ENCODE peak calls at places on chromosomes 7 and 10, in six cellular contexts. C, E, F, S, R and T are unnamed samples.

GRCh38 chr7:90383879-90384278 is 19.4 kb upstream of the CLDN12 start:
- DNase-seq in C (no peak), E (no peak), F (no peak), S (no peak), R (no peak), T (no peak)

GRCh38 chr7:27606270-27607209 is 56.1 kb downstream of the HIBADH start:
- DNase-seq in C (no peak), E (no peak), F (no peak), S (no peak), R (peak; percentile 20), T (no peak)

GRCh38 chr7:68542831-68543230 is 1055.4 kb upstream of the AUTS2 start:
- DNase-seq in C (no peak), E (no peak), F (no peak), S (no peak), R (no peak), T (no peak)

GRCh38 chr10:131843089-131843595 is 57.7 kb upstream of the PPP2R2D start:
- DNase-seq in C (no peak), E (no peak), F (no peak), S (no peak), R (no peak), T (no peak)

GRCh38 chr7:133702078-133702477 is 425.1 kb upstream of the LRGUK start:
- DNase-seq in C (no peak), E (no peak), F (no peak), S (no peak), R (no peak), T (no peak)

GRCh38 chr10:865257-865656 is 66.2 kb downstream of the LARP4B start:
- DNase-seq in C (no peak), E (no peak), F (no peak), S (no peak), R (no peak), T (no peak)

GRCh38 chr10:110138197-110138812 is 69.1 kb upstream of the MXI1 start:
- DNase-seq in C (no peak), E (no peak), F (peak; percentile 53), S (no peak), R (no peak), T (no peak)

GRCh38 chr7:49443515-49443914 is 329.9 kb upstream of the VWC2 start:
- DNase-seq in C (no peak), E (no peak), F (no peak), S (no peak), R (no peak), T (no peak)

GRCh38 chr10:93334181-93334580 is 148.0 kb downstream of the MYOF start:
- DNase-seq in C (no peak), E (no peak), F (no peak), S (no peak), R (no peak), T (no peak)

GRCh38 chr10:819326-819725 is 112.2 kb downstream of the LARP4B start:
- DNase-seq in C (no peak), E (no peak), F (no peak), S (no peak), R (no peak), T (no peak)

GRCh38 chr7:4951903-4952636 is 6.9 kb downstream of the MMD2 start:
- DNase-seq in C (no peak), E (no peak), F (no peak), S (no peak), R (no peak), T (no peak)

GRCh38 chr10:129545257-129545656 is 78.2 kb downstream of the MGMT start:
- DNase-seq in C (no peak), E (no peak), F (no peak), S (no peak), R (no peak), T (no peak)

GRCh38 chr10:119859422-119860258 is 13.0 kb downstream of the MCMBP start:
- DNase-seq in C (no peak), E (no peak), F (peak; percentile 24), S (no peak), R (no peak), T (no peak)

GRCh38 chr7:33757563-33758165 is 147.7 kb upstream of the BMPER start:
- DNase-seq in C (peak; percentile 22), E (peak; percentile 62), F (peak; percentile 16), S (peak; percentile 89), R (peak; percentile 25), T (no peak)

GRCh38 chr10:5862360-5862929 is 27.2 kb downstream of the ANKRD16 start:
- DNase-seq in C (peak; percentile 52), E (no peak), F (no peak), S (no peak), R (no peak), T (no peak)

GRCh38 chr7:31056775-31057346 is 4.8 kb downstream of the ADCYAP1R1 start:
- DNase-seq in C (no peak), E (no peak), F (no peak), S (no peak), R (no peak), T (no peak)

GRCh38 chr10:3923033-3923432 is 138.0 kb upstream of the KLF6 start:
- DNase-seq in C (no peak), E (no peak), F (no peak), S (no peak), R (no peak), T (no peak)

GRCh38 chr7:23184709-23185354 is 3.0 kb downstream of the NUP42 start:
- DNase-seq in C (no peak), E (peak; percentile 28), F (peak; percentile 22), S (peak; percentile 88), R (peak; percentile 28), T (no peak)

GRCh38 chr7:120332433-120332832 is 59.5 kb downstream of the KCND2 start:
- DNase-seq in C (no peak), E (no peak), F (no peak), S (no peak), R (no peak), T (no peak)

GRCh38 chr7:76262683-76263402 is 39.6 kb upstream of the HSPB1 start:
- DNase-seq in C (peak; percentile 27), E (peak; percentile 53), F (peak; percentile 66), S (peak; percentile 30), R (peak; percentile 51), T (no peak)

GRCh38 chr7:55080000-55080629 is 61.3 kb downstream of the EGFR start:
- DNase-seq in C (no peak), E (no peak), F (no peak), S (no peak), R (no peak), T (no peak)

GRCh38 chr7:55078465-55079372 is 59.9 kb downstream of the EGFR start:
- DNase-seq in C (no peak), E (no peak), F (no peak), S (peak; percentile 44), R (no peak), T (no peak)

GRCh38 chr7:55081067-55081853 is 62.4 kb downstream of the EGFR start:
- DNase-seq in C (no peak), E (no peak), F (no peak), S (no peak), R (no peak), T (no peak)

GRCh38 chr7:55075464-55075971 is 56.7 kb downstream of the EGFR start:
- DNase-seq in C (no peak), E (no peak), F (no peak), S (peak; percentile 76), R (no peak), T (no peak)

DNA sequence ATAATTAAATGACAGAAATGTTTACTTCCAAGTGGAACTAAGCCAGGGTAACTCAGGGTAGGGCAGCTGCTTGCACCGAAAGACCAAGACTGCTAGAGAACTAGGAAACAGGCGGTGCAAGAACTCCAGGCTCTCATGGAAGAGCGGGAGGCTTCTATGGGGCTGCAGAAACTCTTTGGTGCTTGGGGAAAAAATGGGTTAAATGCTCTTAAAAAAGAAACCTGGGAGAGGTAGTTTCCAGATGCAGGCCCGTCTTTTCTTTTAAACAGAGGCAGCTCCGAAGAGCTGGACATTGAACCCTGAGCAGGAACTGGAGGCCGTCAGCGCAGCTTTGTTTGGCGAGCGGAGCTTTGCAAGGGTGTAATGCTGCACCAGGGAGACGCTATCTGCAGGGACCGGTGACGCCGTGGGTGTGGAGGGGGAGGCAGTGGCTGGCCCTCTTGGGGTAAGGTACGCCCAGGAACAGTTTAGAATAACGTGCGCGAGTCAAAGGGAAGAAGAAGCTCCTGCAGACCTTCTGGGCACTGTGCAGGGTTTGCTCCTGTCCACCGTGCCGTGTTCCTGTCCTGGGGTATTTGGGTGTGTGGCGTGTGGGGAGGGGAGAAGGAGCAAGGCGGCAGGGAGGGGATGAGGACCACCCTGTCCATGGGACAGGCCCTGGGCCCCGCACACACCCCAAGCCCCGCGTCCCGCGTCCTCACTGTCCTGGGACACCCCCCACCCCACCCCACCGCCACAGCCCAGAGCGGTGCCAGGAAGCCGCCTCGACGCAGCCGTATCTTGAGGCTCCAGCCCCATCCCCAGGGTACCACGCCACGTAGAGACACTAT is 59.0 kb downstream of the EGFR start:
- DNase-seq in C (no peak), E (no peak), F (no peak), S (no peak), R (no peak), T (no peak)
- TF ChIP-seq POLR2A in C (peak; percentile 42), E (no peak), F (no peak), S (no peak), R (no peak), T (no peak)

GRCh38 chr10:20858292-20859124 is 38.6 kb downstream of the NEBL start:
- DNase-seq in C (no peak), E (no peak), F (no peak), S (no peak), R (no peak), T (no peak)
- TF ChIP-seq CTCF in C (peak; percentile 63), E (no peak), F (peak; percentile 88), S (peak; percentile 39), R (no peak), T (no peak)

GRCh38 chr7:44964384-44964830 is 14.4 kb downstream of the MYO1G start:
- DNase-seq in C (no peak), E (no peak), F (peak; percentile 42), S (no peak), R (no peak), T (peak; percentile 68)
- TF ChIP-seq POLR2A in C (no peak), E (no peak), F (no peak), S (no peak), R (no peak), T (no peak)

GRCh38 chr7:41599760-41600159 is 103.1 kb downstream of the INHBA start:
- DNase-seq in C (no peak), E (no peak), F (no peak), S (no peak), R (no peak), T (no peak)
- TF ChIP-seq CTCF in C (no peak), E (no peak), F (no peak), S (no peak), R (no peak), T (no peak)

GRCh38 chr7:107505997-107506682 is 36.3 kb downstream of the GPR22 start:
- DNase-seq in C (no peak), E (no peak), F (no peak), S (no peak), R (peak; percentile 47), T (no peak)
- TF ChIP-seq POLR2A in C (no peak), E (no peak), F (no peak), S (no peak), R (no peak), T (no peak)

DNA sequence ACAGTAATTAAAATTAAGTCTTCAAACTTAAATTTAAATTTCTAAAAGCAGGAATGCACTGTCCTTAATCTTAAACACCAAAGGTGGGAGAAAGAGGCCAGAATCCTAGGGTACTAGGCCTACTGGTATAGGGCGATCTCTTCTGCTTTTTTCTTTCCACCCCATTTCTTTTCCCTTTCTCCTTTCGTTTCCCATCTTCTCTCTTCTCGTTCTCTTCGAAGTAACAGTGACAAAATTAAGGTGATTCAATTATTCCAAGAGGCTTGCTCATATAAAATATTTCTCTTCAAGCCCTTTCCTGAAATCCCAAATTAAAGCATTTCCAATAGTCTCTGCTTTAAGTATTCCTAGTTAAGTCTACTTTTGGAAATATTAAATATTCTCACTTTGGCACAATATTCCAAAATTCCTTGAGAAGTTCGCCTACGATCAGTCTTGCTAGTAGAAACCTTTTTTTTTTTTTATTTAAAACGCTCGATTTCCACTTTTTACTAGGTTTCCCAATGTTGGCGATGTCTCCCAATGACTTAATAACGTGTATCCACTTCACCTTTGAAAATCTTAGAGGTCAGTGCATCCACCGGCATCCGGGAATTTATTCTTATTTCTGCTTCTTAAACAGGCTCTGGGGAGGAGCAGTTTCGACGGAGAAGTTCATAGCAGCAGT is 765 bp upstream of the LCOR start:
- DNase-seq in C (no peak), E (no peak), F (no peak), S (no peak), R (no peak), T (no peak)
- TF ChIP-seq CTCF in C (no peak), E (no peak), F (no peak), S (no peak), R (no peak), T (no peak)